ENCODE peak calls at places on chromosome 7, in six cellular contexts. H, A, C, P, O and D are unnamed samples.
A peak's percentile ranks its signal among the peaks of the same experiment; 100 is the strongest.

GRCh38 chr7:155215576-155216325 is 81.9 kb upstream of the INSIG1 start:
- DNase-seq in C (no peak), P (no peak), H (no peak), O (no peak), A (no peak), D (no peak)

GRCh38 chr7:72406820-72407403 is 5.2 kb downstream of the CALN1 start:
- DNase-seq in C (no peak), P (no peak), H (no peak), A (no peak), O (no peak), D (no peak)

GRCh38 chr7:70856889-70857511 is 274.9 kb upstream of the GALNT17 start:
- DNase-seq in A (peak; percentile 28), O (peak; percentile 84), P (peak; percentile 41), H (peak; percentile 77), C (peak; percentile 71), D (peak; percentile 20)

GRCh38 chr7:113283861-113284260 is 165.5 kb upstream of the SMIM30 start:
- DNase-seq in C (no peak), A (peak; percentile 55), P (no peak), O (no peak), H (no peak), D (no peak)

GRCh38 chr7:39633563-39634550 is 10.5 kb downstream of the RALA start:
- DNase-seq in O (no peak), P (no peak), C (no peak), A (no peak), H (no peak), D (peak; percentile 61)

GRCh38 chr7:79980376-79980775 is 154.3 kb upstream of the GNAI1 start:
- DNase-seq in O (no peak), P (no peak), A (no peak), H (no peak), C (no peak), D (no peak)

GRCh38 chr7:22563621-22564241 is 63.7 kb upstream of the STEAP1B start:
- DNase-seq in P (no peak), H (no peak), O (no peak), A (no peak), C (no peak), D (no peak)

GRCh38 chr7:127346575-127347256 is 45.8 kb downstream of the ZNF800 start:
- DNase-seq in H (no peak), C (no peak), A (no peak), O (no peak), P (no peak), D (no peak)

GRCh38 chr7:99557940-99558305 is 519 bp upstream of the ZNF655 start:
- DNase-seq in A (no peak), C (no peak), H (no peak), O (no peak), P (no peak), D (no peak)

GRCh38 chr7:15561840-15562239 is at the start of gene AGMO:
- DNase-seq in O (peak; percentile 54), P (no peak), C (peak; percentile 87), A (no peak), H (peak; percentile 87), D (no peak)

GRCh38 chr7:112938895-112939588 is 147.6 kb downstream of the GPR85 start:
- DNase-seq in P (peak; percentile 20), C (peak; percentile 42), H (peak; percentile 5), A (no peak), O (peak; percentile 82), D (no peak)

GRCh38 chr7:68724965-68725364 is 873.3 kb upstream of the AUTS2 start:
- DNase-seq in O (no peak), C (no peak), P (no peak), H (no peak), A (no peak), D (no peak)

GRCh38 chr7:136868496-136869005 is at the start of gene CHRM2:
- DNase-seq in A (no peak), H (no peak), C (no peak), O (no peak), P (no peak), D (no peak)

GRCh38 chr7:22452142-22452763 is 47.7 kb downstream of the STEAP1B start:
- DNase-seq in P (peak; percentile 31), H (peak; percentile 41), A (no peak), C (peak; percentile 81), O (no peak), D (no peak)

GRCh38 chr7:28329616-28330373 is 82.5 kb upstream of the CREB5 start:
- DNase-seq in H (no peak), O (no peak), C (no peak), P (no peak), A (no peak), D (peak; percentile 51)

GRCh38 chr7:103632972-103633371 is 187.0 kb upstream of the SLC26A5 start:
- DNase-seq in C (no peak), A (peak; percentile 6), O (no peak), P (peak; percentile 51), H (no peak), D (no peak)

GRCh38 chr7:671415-672042 is 55.0 kb upstream of the DNAAF5 start:
- DNase-seq in O (peak; percentile 13), C (no peak), A (no peak), H (no peak), P (no peak), D (no peak)

GRCh38 chr7:44743750-44744149 is 4.9 kb upstream of the ZMIZ2 start:
- DNase-seq in C (no peak), P (no peak), O (no peak), H (no peak), A (no peak), D (no peak)

DNA sequence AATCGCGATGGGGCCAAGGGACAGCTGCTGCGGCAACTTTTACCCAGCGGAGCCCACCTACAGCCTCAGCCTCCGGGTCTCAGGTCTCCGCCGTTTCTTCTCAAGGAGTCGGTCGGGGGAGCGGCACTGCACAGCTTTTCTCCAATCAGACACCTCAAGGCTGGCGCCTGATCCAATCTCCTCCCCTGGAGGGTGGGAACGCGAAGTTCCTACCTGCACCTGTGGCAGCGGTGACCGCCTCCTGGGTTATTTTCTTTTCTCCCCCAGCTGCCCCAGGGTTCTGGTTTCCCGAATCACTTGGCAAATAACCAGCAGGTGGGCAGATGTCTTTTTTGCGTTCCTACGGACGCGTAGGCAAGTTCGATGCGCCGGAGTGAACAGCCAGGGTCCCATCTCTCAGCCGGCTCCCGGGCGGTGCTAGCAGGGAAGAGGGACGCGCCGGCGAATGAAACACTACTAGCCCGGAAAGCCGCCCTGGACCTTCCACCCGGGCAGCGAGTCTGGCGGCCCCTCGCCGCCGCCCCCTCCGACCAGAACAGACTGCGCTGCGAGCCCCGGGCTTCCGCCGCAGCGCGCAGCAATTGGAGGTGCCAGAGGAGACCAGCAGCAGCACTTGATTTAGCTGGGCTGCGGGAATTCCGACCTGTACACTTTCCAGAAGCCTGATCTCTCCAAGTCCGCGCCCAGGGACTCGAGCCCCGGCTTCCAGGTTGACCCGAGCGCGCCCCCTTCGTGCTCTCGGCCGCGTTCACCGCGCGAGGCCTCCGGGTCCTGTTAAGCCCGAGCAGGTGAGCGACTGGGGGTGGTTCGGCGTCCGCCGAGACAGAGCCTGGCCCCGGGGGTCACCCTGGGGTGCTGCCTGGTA is at the start of gene PRR15:
- DNase-seq in P (peak; percentile 95), A (no peak), H (no peak), C (peak; percentile 94), O (peak; percentile 90), D (no peak)
- TF ChIP-seq CTCF in P (peak; percentile 8), A (no peak), H (no peak), C (no peak), O (peak; percentile 5), D (no peak)

DNA sequence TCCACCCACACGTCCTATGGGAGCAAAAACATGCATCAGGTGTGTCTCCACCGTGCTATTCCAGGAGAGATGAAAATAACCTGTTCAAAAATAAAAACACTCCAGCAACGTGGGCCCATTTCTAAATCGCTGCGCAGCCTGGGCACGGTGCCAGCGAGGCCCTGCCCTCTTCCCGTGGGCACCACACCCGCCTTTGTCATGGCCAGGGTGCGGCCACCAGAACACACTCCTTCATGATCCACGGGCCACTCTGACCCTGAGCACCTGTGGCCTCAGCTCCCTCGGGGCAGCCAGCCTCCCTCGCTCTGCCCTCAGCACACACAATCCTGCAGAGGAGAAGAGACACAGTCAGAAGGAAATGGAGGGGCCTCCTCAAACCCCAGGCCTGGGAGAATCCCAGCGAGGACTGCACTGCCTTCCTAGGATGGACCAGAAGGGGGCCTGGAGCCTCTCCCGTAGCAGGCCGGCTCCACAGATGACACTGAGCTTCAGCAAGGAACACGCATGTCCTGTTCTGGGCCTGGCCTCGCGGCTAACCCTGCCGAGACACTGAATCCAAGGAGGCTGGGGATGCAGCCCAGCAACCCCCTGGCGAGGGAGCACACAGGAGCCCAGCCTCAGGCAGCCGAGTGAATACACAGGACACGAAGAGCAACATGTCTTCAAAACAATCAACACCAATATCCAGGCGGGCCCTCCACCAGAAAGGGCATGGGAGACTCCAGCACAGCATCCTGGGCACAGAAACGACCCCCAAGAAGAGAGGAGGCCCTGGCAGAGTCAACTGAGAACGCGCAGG is 169.0 kb downstream of the MAD1L1 start:
- DNase-seq in C (peak; percentile 73), P (peak; percentile 36), O (no peak), H (no peak), A (no peak), D (no peak)
- TF ChIP-seq CTCF in C (peak; percentile 17), P (no peak), O (no peak), H (no peak), A (peak; percentile 49), D (peak; percentile 38)

GRCh38 chr7:142194201-142194600 is 63.7 kb downstream of the PRSS58 start:
- DNase-seq in H (no peak), P (no peak), A (no peak), O (no peak), C (no peak), D (no peak)

GRCh38 chr7:142188159-142188558 is 69.7 kb downstream of the PRSS58 start:
- DNase-seq in A (no peak), P (no peak), O (no peak), C (no peak), H (no peak), D (no peak)

GRCh38 chr7:142185069-142185468 is 72.8 kb downstream of the PRSS58 start:
- DNase-seq in H (no peak), A (no peak), P (no peak), C (no peak), O (no peak), D (no peak)

DNA sequence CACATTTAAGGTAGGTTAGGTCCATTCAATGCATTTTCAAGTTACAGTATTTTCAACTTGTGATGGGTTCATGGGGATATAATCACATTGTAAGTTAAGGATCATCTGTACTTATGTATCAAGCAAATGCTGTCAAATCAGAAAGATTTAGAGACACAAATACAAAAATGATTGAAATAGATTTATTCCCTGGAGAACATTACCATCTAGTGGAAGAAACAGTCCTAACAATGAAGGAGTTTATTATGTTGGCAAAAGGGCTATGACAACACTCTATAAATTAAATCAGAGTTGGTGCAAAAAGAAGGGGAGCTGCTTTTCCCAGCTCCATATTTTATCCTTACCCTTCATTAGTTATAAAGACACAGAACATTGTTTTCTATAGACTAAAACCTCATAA is 69.0 kb downstream of the PRSS58 start:
- DNase-seq in A (no peak), O (no peak), P (no peak), H (no peak), C (no peak), D (no peak)
- TF ChIP-seq CTCF in A (peak; percentile 26), O (peak; percentile 10), P (no peak), H (no peak), C (peak; percentile 20), D (no peak)

DNA sequence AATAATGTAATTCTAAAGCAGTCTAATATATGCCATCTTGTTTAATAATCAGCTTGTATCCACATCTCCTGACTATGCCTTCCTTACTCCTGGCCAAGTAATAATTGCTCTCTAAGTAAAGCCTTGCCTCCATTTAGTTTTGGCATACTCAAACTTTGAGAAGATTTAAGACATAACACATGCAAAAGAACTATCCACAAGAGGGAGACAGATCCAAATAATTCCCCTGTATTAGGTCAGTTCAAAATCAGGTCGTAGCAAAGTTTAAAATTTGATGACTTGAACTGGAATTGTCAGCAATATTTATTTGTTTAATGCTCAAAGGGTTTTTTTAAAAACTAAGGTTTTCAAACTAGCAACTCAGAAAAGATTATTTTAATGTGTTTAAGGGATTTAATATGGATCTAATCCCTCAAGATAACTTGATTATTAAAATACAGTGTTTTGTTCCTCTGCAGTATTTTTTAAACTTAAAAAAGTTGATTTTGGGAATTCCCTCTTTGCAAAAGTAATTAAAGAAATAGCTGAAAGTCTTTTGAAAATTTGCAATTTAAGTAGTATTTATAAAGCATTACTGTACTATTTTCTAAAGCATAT is 95.3 kb downstream of the HDAC9 start:
- DNase-seq in O (no peak), A (peak; percentile 48), C (no peak), H (no peak), P (peak; percentile 51), D (peak; percentile 63)
- TF ChIP-seq CTCF in O (peak; percentile 11), A (peak; percentile 83), C (peak; percentile 23), H (peak; percentile 33), P (peak; percentile 87), D (peak; percentile 45)